ENCODE peak calls at places on chromosomes 7 and 10, in nine cellular contexts. E, D, G, B, N, O, L, Z and P are unnamed samples.

GRCh38 chr10:102775201-102775972 is 31.6 kb downstream of the WBP1L start:
- DNase-seq in E (peak), D (no peak), G (no peak), B (peak), N (no peak), O (no peak), L (peak), Z (peak), P (peak)

GRCh38 chr7:45080958-45081669 is 7.7 kb downstream of the NACAD start:
- DNase-seq in E (no peak), D (no peak), G (peak), B (no peak), N (no peak), O (no peak), L (no peak), Z (no peak), P (no peak)

GRCh38 chr10:19654576-19654975 is 161.7 kb upstream of the PLXDC2 start:
- DNase-seq in E (no peak), D (no peak), G (no peak), B (no peak), N (no peak), O (no peak), L (no peak), Z (peak), P (peak)

GRCh38 chr10:69786791-69787190 is 14.9 kb upstream of the COL13A1 start:
- DNase-seq in E (no peak), D (no peak), G (no peak), B (no peak), N (no peak), O (no peak), L (no peak), Z (peak), P (peak)

GRCh38 chr10:3720228-3721019 is 64.6 kb downstream of the KLF6 start:
- DNase-seq in E (no peak), D (no peak), G (no peak), B (no peak), N (no peak), O (peak), L (peak), Z (peak), P (peak)

GRCh38 chr10:63058236-63058635 is 74.9 kb upstream of the NRBF2 start:
- DNase-seq in E (no peak), D (no peak), G (no peak), B (no peak), N (peak), O (no peak), L (no peak), Z (no peak), P (no peak)

GRCh38 chr10:78411716-78412115 is 378.1 kb downstream of the RPS24 start:
- DNase-seq in E (peak), D (no peak), G (no peak), B (no peak), N (no peak), O (no peak), L (no peak), Z (no peak), P (no peak)

GRCh38 chr10:87546971-87547413 is 42.3 kb downstream of the MINPP1 start:
- DNase-seq in E (no peak), D (no peak), G (no peak), B (no peak), N (no peak), O (peak), L (no peak), Z (peak), P (peak)

GRCh38 chr7:81299272-81299671 is 380.4 kb upstream of the SEMA3C start:
- DNase-seq in E (no peak), D (no peak), G (no peak), B (no peak), N (no peak), O (peak), L (no peak), Z (peak), P (peak)

GRCh38 chr10:31142026-31142425 is 110.4 kb upstream of the ZNF438 start:
- DNase-seq in E (peak), D (no peak), G (no peak), B (no peak), N (no peak), O (peak), L (no peak), Z (peak), P (peak)

GRCh38 chr10:42933454-42934340 is 143.2 kb upstream of the RET start:
- DNase-seq in E (no peak), D (no peak), G (peak), B (no peak), N (no peak), O (no peak), L (peak), Z (peak), P (peak)

GRCh38 chr7:158730383-158731055 is 25.9 kb upstream of the NCAPG2 start:
- DNase-seq in E (no peak), D (no peak), G (no peak), B (no peak), N (no peak), O (no peak), L (no peak), Z (peak), P (no peak)

GRCh38 chr10:6297951-6298381 is 95.2 kb downstream of the PFKFB3 start:
- DNase-seq in E (no peak), D (no peak), G (no peak), B (peak), N (no peak), O (no peak), L (peak), Z (no peak), P (peak)

GRCh38 chr7:135190703-135191102 is 20.2 kb upstream of the CYREN start:
- DNase-seq in E (no peak), D (no peak), G (no peak), B (no peak), N (no peak), O (no peak), L (no peak), Z (no peak), P (no peak)

GRCh38 chr7:150967332-150967731 is 10.8 kb downstream of the KCNH2 start:
- DNase-seq in E (no peak), D (no peak), G (no peak), B (no peak), N (no peak), O (no peak), L (no peak), Z (no peak), P (no peak)

GRCh38 chr7:142853739-142854504 is 954 bp upstream of the EPHB6 start:
- DNase-seq in E (peak), D (peak), G (peak), B (peak), N (peak), O (no peak), L (peak), Z (peak), P (peak)

GRCh38 chr7:135661311-135662122 is 797 bp upstream of the STMP1 start:
- DNase-seq in E (no peak), D (no peak), G (no peak), B (no peak), N (no peak), O (no peak), L (no peak), Z (no peak), P (no peak)

GRCh38 chr10:63542835-63543575 is 21.8 kb downstream of the REEP3 start:
- DNase-seq in E (no peak), D (no peak), G (no peak), B (no peak), N (no peak), O (peak), L (no peak), Z (peak), P (peak)

GRCh38 chr7:150383710-150384397 is 4.7 kb downstream of the ZNF775 start:
- DNase-seq in E (peak), D (peak), G (peak), B (peak), N (peak), O (no peak), L (peak), Z (no peak), P (no peak)

GRCh38 chr7:155947051-155947450 is 134.8 kb upstream of the SHH start:
- DNase-seq in E (no peak), D (no peak), G (no peak), B (no peak), N (no peak), O (no peak), L (no peak), Z (peak), P (no peak)

GRCh38 chr7:132650498-132650897 is 74.2 kb upstream of the PLXNA4 start:
- DNase-seq in E (no peak), D (no peak), G (no peak), B (no peak), N (no peak), O (peak), L (no peak), Z (peak), P (peak)

GRCh38 chr7:129351320-129351719 is 82.9 kb upstream of the STRIP2 start:
- DNase-seq in E (no peak), D (no peak), G (no peak), B (no peak), N (no peak), O (no peak), L (no peak), Z (peak), P (peak)

GRCh38 chr10:54800677-54801480 is at the start of gene PCDH15:
- DNase-seq in E (peak), D (peak), G (peak), B (no peak), N (peak), O (no peak), L (no peak), Z (peak), P (no peak)

GRCh38 chr7:27662490-27663205 is at the start of gene HIBADH:
- DNase-seq in E (peak), D (peak), G (peak), B (peak), N (peak), O (peak), L (peak), Z (peak), P (peak)
- TF ChIP-seq CTCF in E (no peak), D (no peak), G (no peak), B (peak), N (no peak), O (peak), L (no peak), Z (no peak), P (no peak)

GRCh38 chr7:140640060-140640611 is 477 bp downstream of the DENND2A start:
- DNase-seq in E (peak), D (peak), G (peak), B (no peak), N (peak), O (no peak), L (peak), Z (peak), P (peak)

GRCh38 chr7:140635821-140636220 is 4.8 kb downstream of the DENND2A start:
- DNase-seq in E (no peak), D (no peak), G (no peak), B (no peak), N (no peak), O (no peak), L (no peak), Z (no peak), P (no peak)

GRCh38 chr7:140639366-140640053 is 1.1 kb downstream of the DENND2A start:
- DNase-seq in E (peak), D (peak), G (no peak), B (no peak), N (no peak), O (peak), L (no peak), Z (peak), P (peak)

GRCh38 chr7:140640727-140641531 is at the start of gene DENND2A:
- DNase-seq in E (peak), D (peak), G (peak), B (peak), N (peak), O (no peak), L (peak), Z (peak), P (peak)

GRCh38 chr7:140638311-140638791 is 2.3 kb downstream of the DENND2A start:
- DNase-seq in E (peak), D (peak), G (peak), B (no peak), N (no peak), O (no peak), L (no peak), Z (peak), P (peak)
- TF ChIP-seq CTCF in E (no peak), D (no peak), G (no peak), B (no peak), N (no peak), O (no peak), L (no peak), Z (peak), P (peak)

GRCh38 chr7:64636386-64636785 is 29.5 kb upstream of the ZNF107 start:
- DNase-seq in E (peak), D (no peak), G (no peak), B (no peak), N (no peak), O (no peak), L (no peak), Z (no peak), P (no peak)
- TF ChIP-seq CTCF in E (peak), D (peak), G (no peak), B (peak), N (peak), O (no peak), L (no peak), Z (peak), P (peak)

GRCh38 chr7:39703143-39703542 is 79.8 kb downstream of the RALA start:
- DNase-seq in E (no peak), D (no peak), G (no peak), B (no peak), N (no peak), O (no peak), L (no peak), Z (peak), P (no peak)
- TF ChIP-seq CTCF in E (peak), D (peak), G (no peak), B (no peak), N (peak), O (peak), L (no peak), Z (peak), P (peak)

GRCh38 chr7:28103984-28104628 is 76.5 kb downstream of the JAZF1 start:
- DNase-seq in E (no peak), D (no peak), G (no peak), B (peak), N (no peak), O (no peak), L (no peak), Z (peak), P (peak)
- TF ChIP-seq CTCF in E (no peak), D (no peak), G (no peak), B (no peak), N (no peak), O (no peak), L (no peak), Z (no peak), P (no peak)

DNA sequence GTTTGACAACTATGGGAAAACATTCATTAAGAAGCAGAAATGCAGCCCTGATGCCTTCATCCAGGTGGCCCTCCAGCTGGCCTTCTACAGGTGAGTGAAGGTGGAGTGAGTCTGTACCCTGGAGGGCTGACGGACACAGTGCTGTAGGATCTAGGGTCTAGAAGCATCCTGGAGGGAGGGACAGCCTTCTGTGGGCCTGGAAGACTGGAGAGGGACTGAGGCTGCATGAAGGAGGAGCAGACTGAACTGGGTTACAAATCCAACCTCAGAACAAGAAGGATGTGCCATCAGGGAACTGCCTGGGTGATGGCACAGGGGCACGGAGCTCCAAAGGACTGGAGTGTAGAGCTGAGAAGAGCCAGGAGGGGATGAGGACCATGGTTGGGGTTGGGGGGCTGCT is 27.5 kb upstream of the C10orf53 start:
- DNase-seq in E (no peak), D (no peak), G (no peak), B (no peak), N (no peak), O (no peak), L (no peak), Z (no peak), P (no peak)
- TF ChIP-seq CTCF in E (no peak), D (no peak), G (no peak), B (no peak), N (no peak), O (no peak), L (no peak), Z (no peak), P (no peak)

GRCh38 chr10:71978476-71978875 is 14.3 kb downstream of the CHST3 start:
- DNase-seq in E (no peak), D (no peak), G (peak), B (no peak), N (no peak), O (no peak), L (no peak), Z (no peak), P (no peak)
- TF ChIP-seq CTCF in E (peak), D (no peak), G (no peak), B (no peak), N (peak), O (no peak), L (no peak), Z (no peak), P (no peak)

DNA sequence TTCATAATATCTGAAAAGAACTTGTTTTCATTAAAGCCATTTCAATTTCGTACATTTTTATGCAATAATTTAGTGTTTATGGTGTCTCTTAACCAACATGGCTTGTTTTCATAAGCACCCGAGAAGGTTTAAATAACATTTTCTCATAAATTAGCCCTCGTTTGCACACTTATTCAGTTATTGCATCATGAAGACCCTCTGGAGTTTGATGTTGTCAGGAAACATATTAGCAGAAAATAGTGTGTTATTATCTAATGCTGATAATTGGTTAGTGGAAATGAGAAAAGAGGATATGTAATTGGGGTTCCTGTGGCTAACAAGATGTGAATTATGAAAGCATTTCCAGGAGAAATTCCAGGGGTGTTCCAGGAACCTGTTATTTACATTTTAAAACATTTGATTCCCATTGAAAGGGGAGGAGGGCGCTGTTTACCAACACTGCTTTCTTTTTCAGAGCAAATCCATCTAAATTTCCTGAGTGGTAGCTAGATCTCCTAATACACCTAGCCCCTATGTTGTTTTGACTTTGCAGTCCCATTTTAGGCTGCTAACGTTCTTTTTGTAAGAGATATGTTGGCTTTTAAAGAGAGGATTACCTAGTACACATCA is 130.7 kb downstream of the TCF7L2 start:
- DNase-seq in E (no peak), D (no peak), G (no peak), B (no peak), N (no peak), O (no peak), L (no peak), Z (peak), P (no peak)
- TF ChIP-seq CTCF in E (peak), D (no peak), G (no peak), B (no peak), N (peak), O (no peak), L (no peak), Z (peak), P (peak)

GRCh38 chr10:128049226-128050010 is 76.8 kb downstream of the MKI67 start:
- DNase-seq in E (no peak), D (no peak), G (no peak), B (no peak), N (no peak), O (no peak), L (no peak), Z (no peak), P (no peak)
- TF ChIP-seq CTCF in E (no peak), D (no peak), G (no peak), B (no peak), N (no peak), O (no peak), L (no peak), Z (no peak), P (no peak)

GRCh38 chr10:86139066-86139657 is 227.4 kb downstream of the GRID1 start:
- DNase-seq in E (peak), D (peak), G (peak), B (no peak), N (peak), O (no peak), L (no peak), Z (no peak), P (no peak)
- TF ChIP-seq CTCF in E (peak), D (peak), G (peak), B (no peak), N (peak), O (peak), L (peak), Z (no peak), P (no peak)